ENCODE peak calls at places on chromosomes 5 and 9, in five cellular contexts. T is NCI-H1694 treated with DMSO at 0.1 percent for 48 hours, R is AG04450, D is upper lobe of right lung, E is H9. U is an unnamed sample.

GRCh38 chr5:118554991-118555390 is 433.4 kb downstream of the DTWD2 start:
- DNase-seq in E (no peak), R (no peak), D (no peak), T (no peak), U (no peak)

GRCh38 chr5:1867815-1868143 is 14.9 kb downstream of the IRX4 start:
- DNase-seq in R (no peak), T (no peak), E (no peak), D (no peak), U (no peak)

GRCh38 chr9:125418404-125418803 is 156.8 kb downstream of the GAPVD1 start:
- DNase-seq in R (no peak), E (no peak), D (no peak), T (no peak), U (no peak)

GRCh38 chr5:15520856-15521255 is 20.9 kb downstream of the FBXL7 start:
- DNase-seq in E (no peak), T (no peak), D (no peak), R (no peak), U (no peak)

GRCh38 chr5:59039003-59039295 is 456.1 kb downstream of the RAB3C start:
- DNase-seq in T (no peak), E (peak), R (no peak), D (no peak), U (no peak)

GRCh38 chr9:136089697-136090045 is 5.4 kb downstream of the NACC2 start:
- DNase-seq in E (no peak), R (no peak), T (peak), D (no peak), U (no peak)

GRCh38 chr9:72856985-72857631 is 95.7 kb downstream of the ALDH1A1 start:
- DNase-seq in D (no peak), T (peak), R (peak), E (no peak), U (no peak)

GRCh38 chr9:128902351-128903078 is 18.3 kb upstream of the PHYHD1 start:
- DNase-seq in D (no peak), R (no peak), T (no peak), E (no peak), U (peak)

GRCh38 chr5:154967419-154968024 is 26.6 kb downstream of the MRPL22 start:
- DNase-seq in R (no peak), T (peak), D (no peak), E (no peak), U (no peak)

GRCh38 chr9:6645153-6646027 is at the start of gene GLDC:
- DNase-seq in T (peak), D (peak), R (no peak), E (peak), U (peak)

GRCh38 chr9:128276574-128277270 is 646 bp downstream of the SWI5 start:
- DNase-seq in D (no peak), T (no peak), R (no peak), E (peak), U (no peak)

GRCh38 chr5:131114754-131115153 is 50.3 kb downstream of the HINT1 start:
- DNase-seq in R (no peak), T (no peak), D (no peak), E (no peak), U (no peak)

GRCh38 chr5:53037141-53037859 is 48.1 kb downstream of the ITGA2 start:
- DNase-seq in D (no peak), E (no peak), R (no peak), T (no peak), U (no peak)

GRCh38 chr5:37721447-37721871 is 118.4 kb downstream of the GDNF start:
- DNase-seq in T (no peak), D (no peak), E (no peak), R (no peak), U (no peak)

GRCh38 chr5:68027519-68027918 is 188.0 kb upstream of the PIK3R1 start:
- DNase-seq in T (no peak), D (no peak), E (no peak), R (peak), U (no peak)

GRCh38 chr5:68421667-68422220 is 206.2 kb downstream of the PIK3R1 start:
- DNase-seq in T (no peak), D (no peak), E (no peak), R (no peak), U (no peak)

GRCh38 chr5:140292212-140293040 is 10.5 kb downstream of the PFDN1 start:
- DNase-seq in R (no peak), D (no peak), E (no peak), T (no peak), U (no peak)

GRCh38 chr9:35599763-35600604 is 5.1 kb upstream of the TESK1 start:
- DNase-seq in E (peak), T (no peak), R (no peak), D (no peak), U (no peak)

GRCh38 chr9:117714282-117714681 is 10.1 kb downstream of the TLR4 start:
- DNase-seq in R (no peak), D (no peak), E (peak), T (no peak), U (no peak)

GRCh38 chr9:125558453-125559084 is 148.4 kb downstream of the MAPKAP1 start:
- DNase-seq in T (peak), R (peak), E (peak), D (no peak), U (peak)

GRCh38 chr9:135303865-135304499 is 175.6 kb upstream of the PPP1R26 start:
- DNase-seq in R (no peak), E (no peak), T (no peak), D (no peak), U (no peak)

GRCh38 chr9:105908069-105908468 is 213.7 kb downstream of the TMEM38B start:
- DNase-seq in R (no peak), D (no peak), E (no peak), T (no peak), U (no peak)

GRCh38 chr9:15670884-15671283 is 118.0 kb downstream of the CCDC171 start:
- DNase-seq in E (no peak), D (no peak), T (no peak), R (no peak), U (no peak)

GRCh38 chr5:1762121-1762877 is 37.3 kb downstream of the MRPL36 start:
- DNase-seq in D (peak), R (no peak), E (peak), T (no peak), U (no peak)

U was measured in stimulated activated naive B cell treated with anti-CD40 and anti-IgM and Interleukin-4, amounts not matched to agents 10 μg/mL and 1 μg/mL and 100 μg/mL, for 72 hours.